ENCODE peak calls at places on chromosomes 3 and 15, in six cellular contexts. I is body of pancreas; Z is CD4-positive, alpha-beta T cell; Y is hepatocyte; V is psoas muscle; J is HCT116. C is an unnamed sample.

GRCh38 chr15:76235186-76235826 is 76.0 kb downstream of the ETFA start:
- DNase-seq in I (no peak), Z (no peak), Y (peak), V (no peak), J (peak), C (peak)

GRCh38 chr3:70526966-70527515 is 214.6 kb upstream of the MDFIC2 start:
- DNase-seq in I (no peak), Z (no peak), Y (no peak), V (no peak), J (no peak), C (no peak)

GRCh38 chr15:58521293-58521991 is 89.7 kb downstream of the LIPC start:
- DNase-seq in I (peak), Z (no peak), Y (peak), V (peak), J (peak), C (peak)

GRCh38 chr15:62545392-62546227 is 380.5 kb upstream of the C2CD4B start:
- DNase-seq in I (peak), Z (no peak), Y (no peak), V (peak), J (no peak), C (no peak)

GRCh38 chr15:39171944-39172368 is 408.9 kb upstream of the THBS1 start:
- DNase-seq in I (peak), Z (no peak), Y (peak), V (peak), J (peak), C (peak)

GRCh38 chr3:138180375-138181029 is 5.8 kb upstream of the DBR1 start:
- DNase-seq in I (peak), Z (no peak), Y (peak), V (no peak), J (peak), C (peak)

GRCh38 chr3:111864821-111865656 is 6.0 kb downstream of the PHLDB2 start:
- DNase-seq in I (peak), Z (no peak), Y (peak), V (no peak), J (no peak), C (no peak)

GRCh38 chr3:2477635-2478034 is 379.0 kb downstream of the CNTN4 start:
- DNase-seq in I (no peak), Z (no peak), Y (no peak), V (no peak), J (no peak), C (no peak)

GRCh38 chr3:66012711-66013110 is 26.0 kb downstream of the MAGI1 start:
- DNase-seq in I (no peak), Z (no peak), Y (no peak), V (no peak), J (no peak), C (no peak)

GRCh38 chr3:192685801-192686200 is 41.5 kb downstream of the FGF12 start:
- DNase-seq in I (no peak), Z (no peak), Y (no peak), V (no peak), J (no peak), C (no peak)

GRCh38 chr3:78785004-78785403 is 982.8 kb downstream of the ROBO1 start:
- DNase-seq in I (no peak), Z (no peak), Y (no peak), V (no peak), J (no peak), C (no peak)

GRCh38 chr3:15497984-15498383 is 23.5 kb downstream of the COLQ start:
- DNase-seq in I (no peak), Z (no peak), Y (no peak), V (no peak), J (no peak), C (no peak)

GRCh38 chr15:35439291-35439690 is 106.7 kb downstream of the DPH6 start:
- DNase-seq in I (no peak), Z (no peak), Y (no peak), V (no peak), J (no peak), C (no peak)

GRCh38 chr3:197942956-197943556 is 6.9 kb upstream of the RPL35A start:
- DNase-seq in I (no peak), Z (no peak), Y (peak), V (no peak), J (peak), C (peak)

GRCh38 chr3:134038071-134038491 is 8.4 kb upstream of the SLCO2A1 start:
- DNase-seq in I (no peak), Z (no peak), Y (peak), V (no peak), J (no peak), C (no peak)

GRCh38 chr3:114721864-114722263 is 425.2 kb downstream of the ZBTB20 start:
- DNase-seq in I (no peak), Z (no peak), Y (no peak), V (no peak), J (no peak), C (no peak)

GRCh38 chr3:176650478-176650877 is 546.8 kb downstream of the TBL1XR1 start:
- DNase-seq in I (no peak), Z (no peak), Y (no peak), V (no peak), J (no peak), C (peak)
- TF ChIP-seq CTCF in I (no peak), Z (no peak), Y (no peak), V (no peak), J (peak), C (no peak)

GRCh38 chr3:18888370-18888769 is 259.9 kb upstream of the KCNH8 start:
- DNase-seq in I (no peak), Z (no peak), Y (no peak), V (no peak), J (no peak), C (no peak)

GRCh38 chr3:18885612-18886011 is 262.7 kb upstream of the KCNH8 start:
- DNase-seq in I (no peak), Z (no peak), Y (no peak), V (no peak), J (no peak), C (no peak)

GRCh38 chr3:18883553-18883952 is 264.8 kb upstream of the KCNH8 start:
- DNase-seq in I (no peak), Z (no peak), Y (no peak), V (no peak), J (no peak), C (no peak)
- H3K27ac ChIP-seq in I (no peak), Z (no peak), Y (no peak), V (no peak), J (no peak), C (no peak)

DNA sequence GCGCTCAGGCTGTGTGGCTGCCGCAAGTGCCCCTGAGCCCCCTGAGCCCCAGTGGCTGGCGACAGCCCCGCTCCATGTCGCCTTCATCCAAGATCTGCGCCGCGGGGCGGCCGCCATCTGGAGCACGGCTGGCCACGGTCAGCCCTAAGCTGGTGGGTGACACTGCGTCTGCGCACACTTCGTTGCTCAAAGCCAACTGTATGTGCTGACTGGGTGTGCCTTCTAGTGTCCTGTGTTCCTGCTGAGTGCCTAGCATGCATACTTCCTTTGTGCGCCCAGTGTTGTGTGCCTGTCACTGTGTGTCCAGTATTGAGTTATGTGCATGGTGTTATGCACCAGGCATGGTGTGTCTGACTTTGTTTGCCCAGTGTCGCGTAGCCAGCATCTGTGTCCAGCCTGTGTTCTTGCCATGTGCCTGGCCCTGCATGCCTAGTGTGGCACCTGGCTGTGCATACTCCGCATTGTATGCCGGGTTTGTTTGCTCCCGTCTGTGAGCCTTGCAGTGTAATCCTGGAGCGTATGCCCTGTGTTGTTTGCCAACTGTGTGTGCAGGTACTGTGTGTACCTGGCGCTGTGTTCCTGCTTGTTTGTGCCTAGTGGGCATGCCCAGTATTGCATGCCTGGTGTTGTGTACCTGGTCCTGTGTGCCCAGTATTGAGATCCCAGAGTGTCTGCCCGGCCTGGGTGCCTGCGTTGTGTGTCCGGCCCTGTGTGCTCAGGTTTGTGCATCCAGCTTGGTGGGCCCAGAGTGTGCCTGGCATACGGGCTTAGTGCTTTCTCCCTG is 54.7 kb upstream of the CHRNA7 start:
- DNase-seq in I (peak), Z (no peak), Y (no peak), V (no peak), J (no peak), C (no peak)
- TF ChIP-seq CTCF in I (no peak), Z (no peak), Y (no peak), V (no peak), J (peak), C (no peak)

GRCh38 chr3:109338322-109338721 is 976 bp upstream of the DPPA4 start:
- DNase-seq in I (no peak), Z (no peak), Y (no peak), V (no peak), J (no peak), C (no peak)
- H3K27ac ChIP-seq in I (no peak), Z (no peak), Y (no peak), V (no peak), J (no peak), C (no peak)

GRCh38 chr3:189389346-189389745 is 217.6 kb downstream of the TPRG1 start:
- DNase-seq in I (no peak), Z (no peak), Y (no peak), V (no peak), J (no peak), C (peak)
- TF ChIP-seq CTCF in I (no peak), Z (no peak), Y (no peak), V (no peak), J (no peak), C (no peak)

GRCh38 chr15:64044315-64045105 is 1.8 kb downstream of the DAPK2 start:
- DNase-seq in I (peak), Z (no peak), Y (no peak), V (no peak), J (no peak), C (no peak)
- H3K27ac ChIP-seq in I (no peak), Z (no peak), Y (no peak), V (peak), J (no peak), C (no peak)

GRCh38 chr3:126499401-126499800 is 18.2 kb downstream of the UROC1 start:
- DNase-seq in I (no peak), Z (no peak), Y (no peak), V (no peak), J (no peak), C (no peak)

GRCh38 chr3:126501736-126502135 is 15.8 kb downstream of the UROC1 start:
- DNase-seq in I (no peak), Z (no peak), Y (no peak), V (no peak), J (no peak), C (no peak)

GRCh38 chr3:126501054-126501453 is 16.5 kb downstream of the UROC1 start:
- DNase-seq in I (no peak), Z (no peak), Y (no peak), V (no peak), J (no peak), C (no peak)

GRCh38 chr3:126498936-126499335 is 18.6 kb downstream of the UROC1 start:
- DNase-seq in I (no peak), Z (no peak), Y (no peak), V (no peak), J (no peak), C (no peak)

DNA sequence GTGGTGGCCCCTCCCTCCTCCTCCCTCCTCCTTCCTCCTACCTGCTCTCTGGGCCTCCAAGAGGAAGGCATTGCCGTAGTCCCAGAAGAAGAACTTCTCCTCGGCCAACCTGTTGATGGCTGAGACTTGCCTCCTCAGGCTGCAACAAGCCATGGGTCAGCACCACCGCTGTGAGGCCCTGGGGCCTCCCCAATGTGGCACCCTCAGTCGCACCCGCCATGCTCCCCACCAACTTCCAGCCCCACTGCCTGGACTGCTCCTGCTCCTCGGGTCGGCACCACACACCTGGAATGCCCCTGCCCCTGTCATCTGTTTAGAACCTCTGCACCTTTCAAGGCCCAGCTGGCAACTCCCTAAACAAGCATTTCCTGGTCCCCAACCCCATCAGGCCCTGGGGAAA is 17.6 kb downstream of the UROC1 start:
- DNase-seq in I (no peak), Z (no peak), Y (no peak), V (no peak), J (no peak), C (no peak)
- TF ChIP-seq CTCF in I (no peak), Z (no peak), Y (no peak), V (no peak), J (no peak), C (no peak)

GRCh38 chr3:100005670-100006393 is 108.5 kb downstream of the FILIP1L start:
- DNase-seq in I (no peak), Z (no peak), Y (no peak), V (no peak), J (no peak), C (no peak)
- H3K27ac ChIP-seq in I (peak), Z (no peak), Y (peak), V (peak), J (no peak), C (no peak)

GRCh38 chr15:26877842-26878241 is 11.0 kb downstream of the GABRA5 start:
- DNase-seq in I (no peak), Z (no peak), Y (no peak), V (no peak), J (no peak), C (no peak)
- TF ChIP-seq CTCF in I (no peak), Z (no peak), Y (no peak), V (no peak), J (no peak), C (no peak)

DNA sequence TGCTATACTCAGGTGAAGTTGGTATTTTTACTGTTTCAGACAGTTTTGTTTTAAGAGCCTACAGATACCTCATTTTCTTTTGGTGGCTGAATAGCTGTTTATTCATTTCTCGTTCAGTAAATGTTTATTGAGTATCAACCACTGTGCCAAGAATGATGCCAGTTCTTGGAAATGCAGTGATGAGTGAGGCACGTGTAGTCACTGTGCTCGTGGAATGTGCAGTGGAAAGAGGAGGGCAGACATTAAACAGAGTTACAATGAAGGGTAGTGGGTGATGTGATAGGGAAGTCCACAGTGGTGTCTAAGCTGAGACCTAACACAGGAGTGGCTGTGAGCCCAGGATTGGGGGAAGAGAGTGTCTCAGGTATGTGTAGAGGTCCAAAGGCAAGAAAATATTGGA is 73.7 kb downstream of the ARHGEF26 start:
- DNase-seq in I (no peak), Z (no peak), Y (no peak), V (no peak), J (no peak), C (no peak)
- H3K27ac ChIP-seq in I (no peak), Z (no peak), Y (no peak), V (no peak), J (no peak), C (no peak)

C was measured in RWPE1.